ENCODE peak calls at places on chromosomes 3 and 15, in four cellular contexts. P is H54; R is stimulated activated naive CD8-positive, alpha-beta T cell treated with anti-CD3 and anti-CD28 coated beads, Interleukin-15, Interleukin-2, amounts not matched to agents 100 U/mL and 50 U/mL, for 24 hours; C is adrenal gland. G is an unnamed sample.

GRCh38 chr3:99753268-99753975 is 64.2 kb upstream of the CMSS1 start:
- DNase-seq in P (peak), R (no peak), C (no peak), G (peak)

GRCh38 chr3:187210555-187211327 is 13.5 kb downstream of the RTP1 start:
- DNase-seq in P (peak), R (no peak), C (no peak), G (no peak)

GRCh38 chr3:184562146-184562861 is 719 bp downstream of the EPHB3 start:
- DNase-seq in P (no peak), R (peak), C (no peak), G (no peak)

GRCh38 chr15:25508369-25509002 is 69.7 kb upstream of the UBE3A start:
- DNase-seq in P (no peak), R (no peak), C (peak), G (no peak)

GRCh38 chr3:169760479-169760878 is 4.4 kb downstream of the TERC start:
- DNase-seq in P (no peak), R (no peak), C (no peak), G (no peak)

GRCh38 chr15:25742008-25742407 is 121.1 kb downstream of the ATP10A start:
- DNase-seq in P (no peak), R (no peak), C (no peak), G (no peak)

GRCh38 chr3:72157782-72158638 is 373.1 kb upstream of the PROK2 start:
- DNase-seq in P (no peak), R (no peak), C (no peak), G (no peak)

GRCh38 chr3:43345877-43346276 is 59.5 kb downstream of the SNRK start:
- DNase-seq in P (no peak), R (peak), C (no peak), G (no peak)

GRCh38 chr3:40550168-40550567 is 25.4 kb downstream of the ZNF621 start:
- DNase-seq in P (no peak), R (no peak), C (no peak), G (no peak)

GRCh38 chr3:49602049-49602554 is 47.8 kb downstream of the BSN start:
- DNase-seq in P (no peak), R (no peak), C (no peak), G (no peak)

GRCh38 chr3:149494759-149495580 is 20.5 kb downstream of the TM4SF4 start:
- DNase-seq in P (no peak), R (no peak), C (no peak), G (no peak)

GRCh38 chr3:133662256-133662773 is 574 bp upstream of the TOPBP1 start:
- DNase-seq in P (peak), R (peak), C (no peak), G (no peak)

GRCh38 chr3:42532229-42532628 is 29.8 kb downstream of the VIPR1 start:
- DNase-seq in P (no peak), R (no peak), C (no peak), G (no peak)

GRCh38 chr3:39255503-39256325 is 24.1 kb downstream of the CX3CR1 start:
- DNase-seq in P (no peak), R (peak), C (no peak), G (no peak)

GRCh38 chr15:84023636-84024035 is 211.9 kb upstream of the GOLGA6L4 start:
- DNase-seq in P (peak), R (peak), C (no peak), G (peak)

GRCh38 chr3:46495901-46496456 is 1.8 kb upstream of the RTP3 start:
- DNase-seq in P (no peak), R (no peak), C (no peak), G (no peak)

GRCh38 chr3:174891524-174892203 is 32.5 kb downstream of the NAALADL2 start:
- DNase-seq in P (no peak), R (no peak), C (no peak), G (peak)

GRCh38 chr15:99432271-99433025 is 133.3 kb upstream of the MEF2A start:
- DNase-seq in P (no peak), R (peak), C (no peak), G (no peak)

GRCh38 chr3:158658889-158659288 is 13.6 kb downstream of the LXN start:
- DNase-seq in P (no peak), R (no peak), C (no peak), G (no peak)

GRCh38 chr15:59997070-59997701 is 6.9 kb upstream of the FOXB1 start:
- DNase-seq in P (no peak), R (peak), C (no peak), G (no peak)

GRCh38 chr15:100663066-100663465 is 60.7 kb downstream of the ASB7 start:
- DNase-seq in P (no peak), R (no peak), C (no peak), G (no peak)

GRCh38 chr15:33068007-33068441 is 126.5 kb downstream of the FMN1 start:
- DNase-seq in P (peak), R (peak), C (peak), G (peak)

G was measured in thyroid gland.